ENCODE peak calls at places on chromosomes 6 and 20, in eight cellular contexts. I is psoas muscle, O is testis, S is aorta, Y is HepG2, C is heart left ventricle, B is body of pancreas, M is upper lobe of right lung. W is an unnamed sample.

GRCh38 chr20:37615507-37616425 is 78.1 kb upstream of the CTNNBL1 start:
- DNase-seq in Y (peak; percentile 62), M (no peak), C (no peak), I (no peak), S (no peak), O (peak; percentile 79), B (no peak), W (no peak)

GRCh38 chr6:25360611-25361010 is 81.4 kb downstream of the CARMIL1 start:
- DNase-seq in C (no peak), B (no peak), I (no peak), M (no peak), O (no peak), Y (no peak), S (no peak), W (no peak)

GRCh38 chr20:64223526-64224067 is 32.0 kb upstream of the PCMTD2 start:
- DNase-seq in S (no peak), O (peak; percentile 76), Y (peak; percentile 67), C (no peak), I (no peak), M (no peak), B (peak; percentile 18), W (peak; percentile 79)

GRCh38 chr20:19975901-19976300 is 41.3 kb upstream of the NAA20 start:
- DNase-seq in O (peak; percentile 49), M (no peak), S (no peak), I (no peak), Y (no peak), C (no peak), B (peak; percentile 65), W (no peak)

GRCh38 chr20:43119720-43120119 is 70.0 kb downstream of the PTPRT start:
- DNase-seq in I (no peak), S (no peak), Y (no peak), M (no peak), B (no peak), C (no peak), O (no peak), W (no peak)

GRCh38 chr6:116536216-116536621 is 9.3 kb downstream of the TRAPPC3L start:
- DNase-seq in I (no peak), B (no peak), S (no peak), C (no peak), M (no peak), Y (peak; percentile 73), O (no peak), W (peak; percentile 11)

GRCh38 chr20:63278661-63279060 is 6.0 kb downstream of the ARFGAP1 start:
- DNase-seq in M (no peak), B (no peak), S (peak; percentile 31), C (no peak), Y (no peak), I (no peak), O (no peak), W (no peak)

GRCh38 chr20:11473971-11474370 is 443.7 kb upstream of the BTBD3 start:
- DNase-seq in B (no peak), C (no peak), Y (no peak), M (no peak), S (no peak), I (no peak), O (no peak), W (no peak)

GRCh38 chr6:16840725-16841124 is 79.5 kb upstream of the ATXN1 start:
- DNase-seq in M (no peak), O (no peak), I (no peak), B (no peak), C (no peak), Y (no peak), S (no peak), W (no peak)

GRCh38 chr20:32018269-32019155 is 8.3 kb downstream of the CCM2L start:
- DNase-seq in B (peak; percentile 89), I (peak; percentile 52), Y (peak; percentile 76), C (peak; percentile 76), S (no peak), O (peak; percentile 51), M (peak; percentile 86), W (peak; percentile 97)

GRCh38 chr6:68655028-68655427 is 19.9 kb downstream of the ADGRB3 start:
- DNase-seq in B (no peak), O (no peak), M (no peak), C (no peak), I (no peak), Y (no peak), S (no peak), W (no peak)

GRCh38 chr6:71420693-71421328 is 132.2 kb downstream of the OGFRL1 start:
- DNase-seq in S (peak; percentile 97), M (peak; percentile 96), C (peak; percentile 95), B (peak; percentile 98), Y (no peak), O (peak; percentile 98), I (peak; percentile 95), W (peak; percentile 95)

GRCh38 chr20:53097371-53097770 is 125.2 kb downstream of the TSHZ2 start:
- DNase-seq in M (no peak), I (no peak), B (no peak), Y (no peak), O (no peak), S (no peak), C (no peak), W (no peak)

GRCh38 chr20:62702886-62703852 is 5.5 kb upstream of the NTSR1 start:
- DNase-seq in S (no peak), M (no peak), C (peak; percentile 44), B (no peak), Y (peak; percentile 48), O (no peak), I (no peak), W (no peak)

GRCh38 chr20:59622496-59622895 is 18.2 kb downstream of the PHACTR3 start:
- DNase-seq in C (no peak), I (no peak), O (no peak), Y (no peak), B (no peak), M (no peak), S (no peak), W (no peak)

GRCh38 chr6:163180874-163181541 is 233.5 kb upstream of the QKI start:
- DNase-seq in O (peak; percentile 93), Y (peak; percentile 91), M (peak; percentile 87), S (peak; percentile 82), I (peak; percentile 75), C (peak; percentile 86), B (peak; percentile 77), W (no peak)

GRCh38 chr6:44020664-44021425 is 106.4 kb downstream of the MRPL14 start:
- DNase-seq in Y (no peak), O (no peak), M (peak; percentile 18), S (no peak), B (no peak), I (no peak), C (no peak), W (peak; percentile 3)

GRCh38 chr6:144283781-144284473 is 1.2 kb upstream of the UTRN start:
- DNase-seq in I (no peak), B (no peak), C (no peak), M (no peak), S (no peak), O (no peak), Y (no peak), W (no peak)

GRCh38 chr6:30954631-30955366 is 14.0 kb downstream of the MUCL3 start:
- DNase-seq in B (no peak), M (no peak), Y (no peak), O (no peak), C (no peak), I (no peak), S (no peak), W (no peak)

GRCh38 chr6:136226027-136226673 is 24.0 kb downstream of the MTFR2 start:
- DNase-seq in B (peak; percentile 57), Y (peak; percentile 59), C (peak; percentile 63), S (no peak), O (peak; percentile 76), I (no peak), M (no peak), W (peak; percentile 14)

DNA sequence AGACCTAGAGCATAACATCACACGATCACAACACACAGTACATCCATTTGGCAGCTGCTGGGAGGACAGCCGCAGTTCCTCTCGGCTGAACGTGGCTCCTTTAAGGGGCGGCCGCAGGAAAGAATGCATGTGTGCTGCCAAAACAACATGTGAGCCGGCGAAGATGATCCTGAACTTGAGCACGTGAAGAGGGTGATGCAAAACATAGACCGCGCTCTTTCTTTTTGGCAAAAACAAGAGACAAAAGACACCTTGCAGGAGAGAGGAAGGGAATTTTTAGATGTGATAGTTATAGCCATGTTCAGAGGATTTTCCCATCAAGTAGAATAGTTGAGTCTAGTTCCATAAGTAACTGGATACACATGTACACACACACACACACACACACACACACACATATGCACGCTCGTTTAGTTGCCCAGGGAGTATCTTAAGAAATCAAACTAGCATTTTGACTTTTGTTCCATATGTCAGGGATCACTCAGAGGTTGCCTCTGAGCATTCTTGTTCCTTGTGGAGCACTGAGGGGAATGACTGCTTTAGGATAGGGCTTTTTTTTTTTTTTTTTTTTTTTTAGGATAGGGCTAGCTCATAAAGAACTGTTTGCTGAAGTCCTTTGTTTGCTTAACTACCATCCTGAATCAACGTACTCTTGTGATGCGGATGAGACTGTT is 21.7 kb upstream of the RANBP9 start:
- DNase-seq in S (peak; percentile 59), M (peak; percentile 69), C (no peak), I (peak; percentile 81), Y (peak; percentile 46), O (peak; percentile 84), B (peak; percentile 44), W (no peak)
- H3K4me3 ChIP-seq in S (no peak overlapping the region), M (no peak overlapping the region), C (peak overlapping the region; percentile 23), I (peak overlapping the region; percentile 49), Y (no peak overlapping the region), O (no peak overlapping the region), B (no peak overlapping the region), W (no peak overlapping the region)

GRCh38 chr20:1443085-1443484 is 23.6 kb downstream of the NSFL1C start:
- DNase-seq in B (no peak), Y (no peak), I (no peak), O (no peak), S (no peak), C (no peak), M (no peak), W (no peak)
- H3K36me3 ChIP-seq in B (peaks cover 43% of the 10 kb centered on the region), Y (peaks cover 68% of the 10 kb centered on the region), I (peaks cover 94% of the 10 kb centered on the region), O (no peaks in the 10 kb centered on the region), S (peaks cover 27% of the 10 kb centered on the region), C (peaks cover 24% of the 10 kb centered on the region), M (peaks cover 72% of the 10 kb centered on the region), W (peaks cover 56% of the 10 kb centered on the region)

DNA sequence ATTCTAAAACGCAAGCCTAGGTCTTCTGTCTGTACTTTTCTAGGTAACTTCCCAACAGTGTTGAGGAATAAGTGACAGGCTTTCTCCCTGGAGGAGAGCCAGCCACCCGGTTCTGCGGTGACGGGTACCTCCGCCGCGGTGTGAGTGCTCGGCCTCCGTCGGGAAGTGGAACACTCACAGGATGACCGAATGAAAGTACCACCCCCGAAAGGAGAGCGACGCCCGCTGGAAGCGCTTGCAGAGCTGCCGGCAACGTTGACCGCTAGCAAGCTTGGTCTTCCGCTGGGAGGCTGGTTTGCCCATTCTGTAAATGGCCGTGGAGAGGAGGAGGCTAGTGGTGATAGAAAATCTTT is 581 bp upstream of the TMEM242 start:
- DNase-seq in C (peak; percentile 83), Y (peak; percentile 81), M (peak; percentile 89), S (peak; percentile 92), O (peak; percentile 83), I (peak; percentile 84), B (peak; percentile 87), W (peak; percentile 84)
- H3K4me3 ChIP-seq in C (peak overlapping the region; percentile 90), Y (peak overlapping the region; percentile 96), M (peak overlapping the region; percentile 91), S (peak overlapping the region; percentile 77), O (peak overlapping the region; percentile 79), I (peak overlapping the region; percentile 78), B (peak overlapping the region; percentile 26), W (peak overlapping the region; percentile 84)

DNA sequence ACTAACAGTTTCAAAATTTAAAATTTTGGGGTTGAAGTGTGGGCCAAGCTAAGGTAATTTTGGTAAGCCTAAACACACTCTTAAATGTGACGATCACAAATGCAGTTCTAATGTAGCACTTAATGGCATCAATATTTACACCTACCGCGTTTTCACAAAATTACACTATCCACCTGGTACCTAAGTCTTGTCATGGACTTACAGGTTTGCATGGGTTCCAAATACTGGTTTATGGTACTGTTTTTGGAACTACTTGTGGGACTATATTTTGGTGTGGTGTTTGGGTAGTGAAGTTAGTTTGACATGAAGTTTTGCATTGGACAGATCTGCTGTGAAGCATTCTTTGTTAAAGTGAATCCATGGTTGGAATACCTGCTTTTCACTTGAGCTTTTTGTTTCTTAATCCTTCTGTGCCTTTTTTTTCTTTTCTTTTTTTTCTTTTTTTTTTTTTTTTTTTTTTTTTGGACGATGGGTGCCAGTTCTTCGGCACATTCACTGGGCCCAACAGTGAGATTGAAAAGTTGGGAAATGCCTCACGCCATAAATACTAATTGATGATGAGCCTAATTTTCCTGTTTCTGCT is 6.5 kb downstream of the SRSF3 start:
- DNase-seq in M (no peak), C (no peak), S (no peak), Y (no peak), I (no peak), O (no peak), B (no peak), W (no peak)
- H3K36me3 ChIP-seq in M (peaks cover 92% of the 10 kb centered on the region), C (peaks cover 49% of the 10 kb centered on the region), S (peaks cover 14% of the 10 kb centered on the region), Y (peaks cover 90% of the 10 kb centered on the region), I (peaks cover 94% of the 10 kb centered on the region), O (no peaks in the 10 kb centered on the region), B (peaks cover 22% of the 10 kb centered on the region), W (peaks cover 98% of the 10 kb centered on the region)